ENCODE peak calls at places on chromosomes 2 and 18, in five cellular contexts. Z is AML-193; Y is ELR; L is amygdala; D is stimulated activated CD4-positive, alpha-beta T cell treated with anti-CD3 and anti-CD28 coated beads, TNF-alpha, amount 100 ng/mL, for 48 hours. P is an unnamed sample.

GRCh38 chr2:206543073-206543472 is 99.2 kb upstream of the FAM237A start:
- DNase-seq in Z (no peak), Y (no peak), L (no peak), D (no peak), P (no peak)

GRCh38 chr18:6294119-6294784 is 120.5 kb downstream of the L3MBTL4 start:
- DNase-seq in Z (peak; percentile 33), Y (no peak), L (no peak), D (no peak), P (no peak)

GRCh38 chr2:199830531-199830930 is 20.5 kb downstream of the FTCDNL1 start:
- DNase-seq in Z (no peak), Y (peak; percentile 6), L (no peak), D (no peak), P (no peak)

GRCh38 chr2:167331636-167332232 is 443.5 kb downstream of the XIRP2 start:
- DNase-seq in Z (no peak), Y (peak; percentile 26), L (no peak), D (no peak), P (no peak)

GRCh38 chr2:231644426-231644825 is 51.8 kb downstream of the TEX44 start:
- DNase-seq in Z (no peak), Y (no peak), L (no peak), D (no peak), P (no peak)

GRCh38 chr2:71798266-71799012 is 345.1 kb downstream of the DYSF start:
- DNase-seq in Z (peak; percentile 29), Y (peak; percentile 61), L (peak; percentile 7), D (peak; percentile 13), P (peak; percentile 20)

GRCh38 chr2:127053731-127054603 is 53.0 kb downstream of the BIN1 start:
- DNase-seq in Z (no peak), Y (no peak), L (no peak), D (no peak), P (no peak)

GRCh38 chr2:107412981-107413380 is 413.7 kb upstream of the RGPD4 start:
- DNase-seq in Z (no peak), Y (peak; percentile 1), L (no peak), D (no peak), P (no peak)

GRCh38 chr2:181421464-181421863 is 35.7 kb upstream of the ITGA4 start:
- DNase-seq in Z (no peak), Y (no peak), L (no peak), D (no peak), P (no peak)

P was measured in GM18507.